ENCODE peak calls at places on chromosome 11, in ten cellular contexts. T is heart right ventricle; G is pancreas; J is right atrium auricular region; W is naive thymus-derived CD4-positive, alpha-beta T cell; U is SJSA1; M is trophoblast cell; K is body of pancreas; Z is left ventricle myocardium inferior; A is A549. I is an unnamed sample. For H3K4me1, the result is how much of the 10 kb centered on the place peaks cover.

GRCh38 chr11:62806611-62807121 is 1.4 kb upstream of the NXF1 start:
- DNase-seq in T (peak), G (no peak), J (peak), W (no peak), U (no peak), M (peak), K (no peak), Z (no peak), A (no peak), I (peak)

GRCh38 chr11:22715971-22716370 is 49.6 kb downstream of the GAS2 start:
- DNase-seq in T (no peak), G (no peak), J (no peak), W (no peak), U (no peak), M (no peak), K (no peak), Z (no peak), A (no peak), I (no peak)

GRCh38 chr11:72848846-72849466 is 34.7 kb downstream of the ATG16L2 start:
- DNase-seq in T (peak), G (no peak), J (no peak), W (peak), U (no peak), M (peak), K (no peak), Z (no peak), A (peak), I (no peak)

GRCh38 chr11:111795333-111795985 is 29.3 kb upstream of the PPP2R1B start:
- DNase-seq in T (no peak), G (no peak), J (no peak), W (no peak), U (no peak), M (peak), K (no peak), Z (no peak), A (no peak), I (no peak)

GRCh38 chr11:102583437-102583836 is 41.7 kb downstream of the MMP20 start:
- DNase-seq in T (no peak), G (no peak), J (no peak), W (no peak), U (no peak), M (no peak), K (no peak), Z (no peak), A (no peak), I (no peak)

GRCh38 chr11:115127790-115128189 is 376.4 kb downstream of the CADM1 start:
- DNase-seq in T (no peak), G (no peak), J (no peak), W (no peak), U (no peak), M (no peak), K (no peak), Z (no peak), A (no peak), I (no peak)

GRCh38 chr11:71995726-71996291 is 2.9 kb upstream of the IL18BP start:
- DNase-seq in T (no peak), G (no peak), J (no peak), W (no peak), U (no peak), M (peak), K (no peak), Z (no peak), A (no peak), I (no peak)

GRCh38 chr11:133903875-133904817 is 52.6 kb downstream of the IGSF9B start:
- DNase-seq in T (no peak), G (no peak), J (no peak), W (no peak), U (no peak), M (no peak), K (no peak), Z (no peak), A (no peak), I (peak)

GRCh38 chr11:35567737-35568465 is 42.5 kb upstream of the PAMR1 start:
- DNase-seq in T (no peak), G (peak), J (no peak), W (no peak), U (no peak), M (peak), K (no peak), Z (no peak), A (peak), I (no peak)

GRCh38 chr11:60899021-60899936 is 7.1 kb downstream of the PRPF19 start:
- DNase-seq in T (no peak), G (peak), J (no peak), W (peak), U (no peak), M (peak), K (peak), Z (no peak), A (peak), I (no peak)

GRCh38 chr11:78690588-78690987 is 115.9 kb upstream of the NARS2 start:
- DNase-seq in T (no peak), G (no peak), J (no peak), W (no peak), U (no peak), M (no peak), K (no peak), Z (no peak), A (no peak), I (no peak)

GRCh38 chr11:82718307-82718706 is 15.4 kb downstream of the FAM181B start:
- DNase-seq in T (peak), G (peak), J (no peak), W (peak), U (no peak), M (peak), K (peak), Z (no peak), A (peak), I (no peak)

GRCh38 chr11:76424379-76424778 is 20.4 kb upstream of the EMSY start:
- DNase-seq in T (no peak), G (no peak), J (no peak), W (no peak), U (no peak), M (no peak), K (no peak), Z (no peak), A (no peak), I (no peak)

GRCh38 chr11:108538022-108538424 is 39.8 kb upstream of the POGLUT3 start:
- DNase-seq in T (no peak), G (no peak), J (no peak), W (no peak), U (no peak), M (peak), K (no peak), Z (no peak), A (no peak), I (no peak)

GRCh38 chr11:16110862-16111261 is 245.5 kb downstream of the SOX6 start:
- DNase-seq in T (no peak), G (no peak), J (no peak), W (no peak), U (no peak), M (no peak), K (no peak), Z (no peak), A (no peak), I (no peak)

GRCh38 chr11:60767388-60767811 is 10.7 kb downstream of the MS4A15 start:
- DNase-seq in T (no peak), G (no peak), J (no peak), W (no peak), U (no peak), M (peak), K (no peak), Z (no peak), A (peak), I (no peak)

GRCh38 chr11:122697636-122698167 is 42.2 kb downstream of the UBASH3B start:
- DNase-seq in T (no peak), G (no peak), J (no peak), W (peak), U (no peak), M (peak), K (no peak), Z (no peak), A (no peak), I (no peak)

GRCh38 chr11:62664405-62665074 is 470 bp downstream of the C11orf98 start:
- DNase-seq in T (no peak), G (peak), J (no peak), W (no peak), U (peak), M (peak), K (peak), Z (peak), A (peak), I (no peak)

GRCh38 chr11:10659339-10660216 is 34.0 kb downstream of the IRAG1 start:
- DNase-seq in T (no peak), G (no peak), J (no peak), W (no peak), U (peak), M (peak), K (no peak), Z (no peak), A (peak), I (no peak)

GRCh38 chr11:120186408-120186798 is 24.4 kb upstream of the OAF start:
- DNase-seq in T (no peak), G (no peak), J (no peak), W (no peak), U (no peak), M (no peak), K (no peak), Z (no peak), A (no peak), I (no peak)

GRCh38 chr11:78040691-78041379 is 17.8 kb upstream of the KCTD14 start:
- DNase-seq in T (no peak), G (no peak), J (no peak), W (no peak), U (no peak), M (peak), K (no peak), Z (no peak), A (no peak), I (no peak)

GRCh38 chr11:124101722-124102121 is 13.5 kb upstream of the VWA5A start:
- DNase-seq in T (no peak), G (no peak), J (no peak), W (no peak), U (no peak), M (no peak), K (no peak), Z (no peak), A (no peak), I (no peak)

GRCh38 chr11:92123540-92123939 is 101.1 kb upstream of the FAT3 start:
- DNase-seq in T (no peak), G (no peak), J (no peak), W (no peak), U (no peak), M (peak), K (no peak), Z (no peak), A (no peak), I (no peak)

GRCh38 chr11:2198621-2199365 is 27.2 kb upstream of the TH start:
- DNase-seq in T (no peak), G (no peak), J (no peak), W (no peak), U (no peak), M (peak), K (no peak), Z (no peak), A (no peak), I (no peak)

GRCh38 chr11:14342906-14343305 is 16.1 kb downstream of the RRAS2 start:
- DNase-seq in T (no peak), G (no peak), J (no peak), W (no peak), U (no peak), M (no peak), K (no peak), Z (no peak), A (no peak), I (no peak)

GRCh38 chr11:1295086-1295485 is 14.3 kb downstream of the TOLLIP start:
- DNase-seq in T (no peak), G (no peak), J (no peak), W (no peak), U (no peak), M (no peak), K (no peak), Z (no peak), A (no peak), I (no peak)

GRCh38 chr11:70203749-70204465 is 811 bp downstream of the FADD start:
- DNase-seq in T (peak), G (peak), J (peak), W (peak), U (peak), M (peak), K (peak), Z (no peak), A (peak), I (peak)

GRCh38 chr11:96426356-96427103 is 36.7 kb downstream of the JRKL start:
- DNase-seq in T (no peak), G (no peak), J (no peak), W (peak), U (no peak), M (peak), K (no peak), Z (no peak), A (peak), I (no peak)

GRCh38 chr11:75118577-75118976 is 21.9 kb upstream of the OR2AT4 start:
- DNase-seq in T (no peak), G (no peak), J (no peak), W (no peak), U (no peak), M (no peak), K (no peak), Z (no peak), A (no peak), I (no peak)
- H3K4me1 ChIP-seq in T (under half), G (under half), J (under half), W (under half), U (under half), M (under half), K (under half), Z (under half), A (under half), I (under half)

GRCh38 chr11:117833401-117833891 is 8.9 kb upstream of the FXYD2 start:
- DNase-seq in T (peak), G (peak), J (no peak), W (no peak), U (no peak), M (no peak), K (peak), Z (no peak), A (no peak), I (peak)
- H3K4me1 ChIP-seq in T (under half), G (under half), J (under half), W (under half), U (under half), M (under half), K (half or more), Z (under half), A (under half), I (under half)

GRCh38 chr11:66288138-66288865 is 641 bp downstream of the YIF1A start:
- DNase-seq in T (no peak), G (peak), J (no peak), W (no peak), U (no peak), M (peak), K (peak), Z (peak), A (no peak), I (peak)
- H3K4me1 ChIP-seq in T (half or more), G (under half), J (under half), W (under half), U (under half), M (under half), K (under half), Z (half or more), A (under half), I (under half)

DNA sequence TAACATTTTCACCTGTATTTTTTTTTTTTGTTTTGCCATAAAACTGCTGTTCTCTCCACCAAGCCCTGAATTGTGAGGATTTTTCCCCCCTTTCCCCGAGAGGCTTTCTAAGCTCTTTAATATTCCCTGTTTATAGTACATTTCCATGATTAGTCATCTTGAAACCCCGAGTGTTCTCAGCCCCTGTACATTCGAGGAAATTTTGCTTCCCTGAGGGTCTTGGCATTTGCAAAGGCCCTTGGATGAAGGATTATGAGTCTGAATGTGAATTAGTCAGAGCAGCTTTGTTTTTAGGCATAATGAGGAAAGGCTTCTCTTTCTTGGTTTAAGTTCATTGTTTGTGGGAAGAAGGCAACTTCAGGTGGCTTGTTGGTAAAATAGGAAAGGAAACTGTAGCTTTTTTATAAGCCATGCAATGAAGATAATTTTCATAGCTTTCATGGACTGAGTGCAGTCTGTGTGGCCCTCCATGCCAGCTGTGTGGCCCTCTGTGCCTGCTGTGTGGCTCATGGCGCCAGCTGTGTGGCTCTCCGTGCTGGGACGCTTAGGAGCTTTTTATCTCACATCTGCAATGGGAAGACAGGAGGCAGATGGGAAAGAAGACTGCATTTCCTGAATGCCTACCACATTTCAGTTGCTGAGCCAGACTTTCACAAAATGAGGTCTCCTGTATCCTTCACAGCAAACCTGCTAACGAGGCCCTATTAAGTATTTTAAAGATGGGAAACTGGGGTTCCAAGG is 129.0 kb downstream of the TEAD1 start:
- DNase-seq in T (no peak), G (no peak), J (no peak), W (no peak), U (no peak), M (peak), K (no peak), Z (no peak), A (no peak), I (no peak)
- H3K4me1 ChIP-seq in T (under half), G (half or more), J (under half), W (under half), U (half or more), M (under half), K (half or more), Z (half or more), A (half or more), I (under half)

I was measured in right lobe of liver.